ENCODE peak calls at places on chromosomes 11 and 22, in four cellular contexts. L, W, J and R are unnamed samples.

GRCh38 chr11:117717485-117718314 is 79.3 kb downstream of the DSCAML1 start:
- DNase-seq in L (peak; percentile 51), W (no peak), J (peak; percentile 21), R (no peak)

GRCh38 chr11:60502221-60502775 is 9.7 kb downstream of the MS4A12 start:
- DNase-seq in L (no peak), W (no peak), J (no peak), R (no peak)

GRCh38 chr22:46319319-46319718 is 16.2 kb upstream of the TRMU start:
- DNase-seq in L (no peak), W (peak; percentile 15), J (no peak), R (no peak)

GRCh38 chr22:22032906-22033802 is 50.6 kb upstream of the TOP3B start:
- DNase-seq in L (no peak), W (no peak), J (no peak), R (no peak)

GRCh38 chr22:38657248-38657909 is 941 bp downstream of the CBY1 start:
- DNase-seq in L (peak; percentile 3), W (no peak), J (no peak), R (no peak)

GRCh38 chr11:46407635-46408034 is 16.1 kb upstream of the CHRM4 start:
- DNase-seq in L (no peak), W (no peak), J (no peak), R (no peak)

GRCh38 chr22:42560781-42561180 is 7.0 kb downstream of the SERHL2 start:
- DNase-seq in L (no peak), W (no peak), J (no peak), R (no peak)

GRCh38 chr11:19088791-19089190 is 28.2 kb upstream of the ZDHHC13 start:
- DNase-seq in L (no peak), W (no peak), J (no peak), R (no peak)

GRCh38 chr11:107405260-107405659 is 52.4 kb downstream of the CWF19L2 start:
- DNase-seq in L (no peak), W (no peak), J (no peak), R (no peak)

GRCh38 chr22:49046546-49047305 is 780.9 kb downstream of the BRD1 start:
- DNase-seq in L (peak; percentile 50), W (no peak), J (no peak), R (no peak)

GRCh38 chr22:44277404-44278135 is 35.2 kb downstream of the SHISAL1 start:
- DNase-seq in L (no peak), W (no peak), J (no peak), R (no peak)

GRCh38 chr11:116885951-116886629 is 48.7 kb upstream of the APOA1 start:
- DNase-seq in L (no peak), W (no peak), J (no peak), R (no peak)

GRCh38 chr11:95584180-95584579 is 205.4 kb downstream of the FAM76B start:
- DNase-seq in L (no peak), W (no peak), J (no peak), R (no peak)

GRCh38 chr11:109347304-109347703 is 74.7 kb upstream of the C11orf87 start:
- DNase-seq in L (no peak), W (no peak), J (no peak), R (no peak)

GRCh38 chr11:12629601-12630313 is 44.5 kb upstream of the TEAD1 start:
- DNase-seq in L (no peak), W (no peak), J (no peak), R (no peak)

GRCh38 chr11:118223992-118224391 is 819 bp downstream of the JAML start:
- DNase-seq in L (no peak), W (no peak), J (no peak), R (no peak)

GRCh38 chr11:88103337-88104206 is 71.7 kb downstream of the RAB38 start:
- DNase-seq in L (peak; percentile 58), W (no peak), J (no peak), R (no peak)

GRCh38 chr22:42621505-42622002 is 6.9 kb upstream of the POLDIP3 start:
- DNase-seq in L (peak; percentile 80), W (peak; percentile 80), J (no peak), R (peak; percentile 51)

GRCh38 chr11:41379084-41379483 is 80.4 kb downstream of the LRRC4C start:
- DNase-seq in L (no peak), W (no peak), J (no peak), R (no peak)

GRCh38 chr11:11973361-11973800 is 35.0 kb downstream of the DKK3 start:
- DNase-seq in L (no peak), W (peak; percentile 43), J (peak; percentile 67), R (peak; percentile 53)

GRCh38 chr11:11976476-11977187 is 31.8 kb downstream of the DKK3 start:
- DNase-seq in L (no peak), W (peak; percentile 82), J (peak; percentile 14), R (peak; percentile 80)

GRCh38 chr11:128720522-128720985 is 26.7 kb downstream of the FLI1 start:
- DNase-seq in L (no peak), W (no peak), J (no peak), R (no peak)

GRCh38 chr11:34641981-34642380 is 21.1 kb downstream of the EHF start:
- DNase-seq in L (no peak), W (peak; percentile 60), J (no peak), R (no peak)

GRCh38 chr11:14320020-14320419 is 39.0 kb downstream of the RRAS2 start:
- DNase-seq in L (no peak), W (no peak), J (no peak), R (no peak)

GRCh38 chr22:37030560-37031281 is 11.2 kb downstream of the MPST start:
- DNase-seq in L (no peak), W (peak; percentile 37), J (no peak), R (no peak)

GRCh38 chr22:50446708-50447575 is 27.9 kb downstream of the SBF1 start:
- DNase-seq in L (no peak), W (no peak), J (no peak), R (no peak)
- TF ChIP-seq POLR2A in L (no peak), W (no peak), J (no peak), R (no peak)

DNA sequence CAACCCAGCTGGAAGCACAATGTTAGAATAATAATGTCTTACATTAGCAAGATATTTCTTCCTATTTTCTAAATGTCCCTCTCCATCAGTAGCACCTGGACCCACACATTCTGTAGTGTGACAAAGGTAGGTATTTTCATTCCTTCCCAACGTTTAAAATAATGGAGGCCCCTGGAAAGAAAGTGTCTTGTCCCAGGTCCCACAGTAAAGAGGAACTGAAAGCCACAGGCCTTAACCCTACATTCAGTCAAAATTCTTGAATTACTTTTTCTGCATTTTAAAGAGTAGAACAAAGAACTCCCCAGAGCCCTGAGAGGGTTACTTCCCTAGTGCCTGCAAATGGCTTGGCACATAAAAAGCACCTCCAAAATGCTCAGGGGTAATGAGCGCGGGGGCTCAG is 26.3 kb downstream of the OPCML start:
- DNase-seq in L (no peak), W (no peak), J (no peak), R (no peak)
- H3K4me3 ChIP-seq in L (no peak overlapping the region), W (no peak overlapping the region), J (no peak overlapping the region), R (no peak overlapping the region)

GRCh38 chr22:25896592-25896991 is 154.6 kb downstream of the MYO18B start:
- DNase-seq in L (no peak), W (no peak), J (no peak), R (peak; percentile 4)

GRCh38 chr22:25898707-25899365 is 156.8 kb downstream of the MYO18B start:
- DNase-seq in L (no peak), W (no peak), J (no peak), R (peak; percentile 39)

GRCh38 chr22:25895678-25896077 is 153.7 kb downstream of the MYO18B start:
- DNase-seq in L (no peak), W (no peak), J (no peak), R (no peak)

GRCh38 chr22:25892678-25893077 is 150.7 kb downstream of the MYO18B start:
- DNase-seq in L (no peak), W (no peak), J (no peak), R (no peak)

GRCh38 chr22:25896098-25896497 is 154.1 kb downstream of the MYO18B start:
- DNase-seq in L (no peak), W (no peak), J (no peak), R (peak; percentile 12)
- TF ChIP-seq CTCF in L (no peak), W (no peak), J (no peak), R (no peak)

GRCh38 chr22:50200333-50201190 is at the start of gene SELENOO:
- DNase-seq in L (peak; percentile 93), W (peak; percentile 98), J (peak; percentile 82), R (peak; percentile 82)
- TF ChIP-seq POLR2A in L (peak; percentile 73), W (peak; percentile 81), J (no peak), R (peak; percentile 47)

GRCh38 chr22:39732625-39733024 is 160.9 kb downstream of the ENTHD1 start:
- DNase-seq in L (no peak), W (no peak), J (no peak), R (no peak)

GRCh38 chr22:39734866-39735265 is 158.7 kb downstream of the ENTHD1 start:
- DNase-seq in L (no peak), W (no peak), J (no peak), R (no peak)

GRCh38 chr22:39731881-39732555 is 161.5 kb downstream of the CACNA1I start:
- DNase-seq in L (no peak), W (no peak), J (no peak), R (no peak)

GRCh38 chr22:39731481-39731880 is 160.9 kb downstream of the CACNA1I start:
- DNase-seq in L (no peak), W (no peak), J (no peak), R (no peak)

GRCh38 chr22:39733191-39733590 is 160.4 kb downstream of the ENTHD1 start:
- DNase-seq in L (no peak), W (no peak), J (no peak), R (no peak)
- H3K4me3 ChIP-seq in L (no peak overlapping the region), W (no peak overlapping the region), J (no peak overlapping the region), R (no peak overlapping the region)

GRCh38 chr11:61888590-61888989 is 2.8 kb downstream of the FADS3 start:
- DNase-seq in L (no peak), W (no peak), J (no peak), R (no peak)

GRCh38 chr11:61891331-61892084 is at the start of gene FADS3:
- DNase-seq in L (peak; percentile 76), W (peak; percentile 92), J (peak; percentile 57), R (peak; percentile 96)

GRCh38 chr11:61892085-61892370 is 683 bp upstream of the FADS3 start:
- DNase-seq in L (no peak), W (no peak), J (no peak), R (no peak)

GRCh38 chr11:61889831-61890230 is 1.5 kb downstream of the FADS3 start:
- DNase-seq in L (no peak), W (no peak), J (no peak), R (no peak)

GRCh38 chr11:61890536-61891330 is 612 bp downstream of the FADS3 start:
- DNase-seq in L (peak; percentile 50), W (peak; percentile 63), J (peak; percentile 30), R (peak; percentile 36)
- TF ChIP-seq CTCF in L (no peak), W (no peak), J (no peak), R (no peak)

GRCh38 chr11:22627421-22627820 is 1.8 kb upstream of the FANCF start:
- DNase-seq in L (no peak), W (no peak), J (no peak), R (no peak)

GRCh38 chr11:22626573-22627239 is 1.1 kb upstream of the FANCF start:
- DNase-seq in L (no peak), W (no peak), J (no peak), R (no peak)

GRCh38 chr11:22624742-22625447 is 728 bp downstream of the FANCF start:
- DNase-seq in L (peak; percentile 34), W (peak; percentile 83), J (peak; percentile 48), R (peak; percentile 39)

GRCh38 chr11:22625448-22626287 is at the start of gene FANCF:
- DNase-seq in L (peak; percentile 86), W (peak; percentile 96), J (peak; percentile 96), R (peak; percentile 98)
- TF ChIP-seq POLR2A in L (peak; percentile 42), W (no peak), J (no peak), R (no peak)